ENCODE peak calls at places on chromosomes 6 and 20, in eight cellular contexts. B is fibroblast of pulmonary artery, K is fibroblast of mammary gland, M is esophagus muscularis mucosa, D is AG10803, T is Peyer's patch, Z is upper lobe of right lung, R is pancreas. H is an unnamed sample.

GRCh38 chr20:6848992-6849391 is 81.5 kb downstream of the BMP2 start:
- DNase-seq in B (no peak), K (no peak), M (no peak), D (no peak), T (no peak), Z (no peak), R (no peak), H (no peak)

GRCh38 chr20:47300071-47300470 is 56.4 kb downstream of the ZMYND8 start:
- DNase-seq in B (no peak), K (peak), M (no peak), D (peak), T (no peak), Z (no peak), R (no peak), H (no peak)

GRCh38 chr6:111677186-111677990 is 71.7 kb upstream of the TRAF3IP2 start:
- DNase-seq in B (no peak), K (no peak), M (no peak), D (no peak), T (no peak), Z (no peak), R (no peak), H (no peak)

GRCh38 chr6:17758113-17758512 is 51.4 kb upstream of the NUP153 start:
- DNase-seq in B (no peak), K (no peak), M (no peak), D (no peak), T (no peak), Z (no peak), R (no peak), H (no peak)

GRCh38 chr20:33419140-33419974 is 18.0 kb upstream of the CDK5RAP1 start:
- DNase-seq in B (peak), K (no peak), M (no peak), D (no peak), T (no peak), Z (no peak), R (peak), H (no peak)

GRCh38 chr6:13282393-13283069 is 45.8 kb downstream of the TBC1D7 start:
- DNase-seq in B (no peak), K (no peak), M (no peak), D (no peak), T (no peak), Z (no peak), R (no peak), H (no peak)

GRCh38 chr6:6749791-6750434 is 161.4 kb downstream of the LY86 start:
- DNase-seq in B (peak), K (peak), M (no peak), D (peak), T (no peak), Z (peak), R (no peak), H (peak)

GRCh38 chr20:949717-950116 is 33.6 kb upstream of the ANGPT4 start:
- DNase-seq in B (no peak), K (no peak), M (no peak), D (no peak), T (no peak), Z (no peak), R (no peak), H (no peak)

GRCh38 chr6:79869600-79870084 is 77.7 kb downstream of the ELOVL4 start:
- DNase-seq in B (peak), K (peak), M (no peak), D (peak), T (peak), Z (peak), R (peak), H (peak)

GRCh38 chr6:31734703-31735500 is 1.4 kb downstream of the CLIC1 start:
- DNase-seq in B (peak), K (peak), M (no peak), D (peak), T (peak), Z (no peak), R (no peak), H (no peak)

GRCh38 chr6:31575335-31575901 is at the start of gene TNF:
- DNase-seq in B (no peak), K (no peak), M (no peak), D (no peak), T (peak), Z (peak), R (no peak), H (no peak)

GRCh38 chr20:52411611-52412010 is 220.0 kb upstream of the ZFP64 start:
- DNase-seq in B (no peak), K (no peak), M (no peak), D (no peak), T (no peak), Z (no peak), R (no peak), H (no peak)

GRCh38 chr20:38722708-38723068 is 1.6 kb upstream of the SLC32A1 start:
- DNase-seq in B (no peak), K (no peak), M (no peak), D (no peak), T (no peak), Z (no peak), R (no peak), H (no peak)

GRCh38 chr20:38671186-38671585 is 53.1 kb upstream of the SLC32A1 start:
- DNase-seq in B (no peak), K (no peak), M (no peak), D (no peak), T (no peak), Z (no peak), R (no peak), H (no peak)

GRCh38 chr20:3733119-3733995 is 872 bp downstream of the HSPA12B start:
- DNase-seq in B (no peak), K (no peak), M (no peak), D (no peak), T (no peak), Z (peak), R (no peak), H (no peak)

GRCh38 chr20:17946572-17947473 is 21.8 kb downstream of the SNX5 start:
- DNase-seq in B (no peak), K (no peak), M (no peak), D (no peak), T (no peak), Z (no peak), R (no peak), H (no peak)

GRCh38 chr20:60092729-60093128 is 134.5 kb downstream of the CDH26 start:
- DNase-seq in B (no peak), K (no peak), M (no peak), D (no peak), T (no peak), Z (no peak), R (no peak), H (no peak)

GRCh38 chr20:41592516-41593192 is 25.5 kb downstream of the CHD6 start:
- DNase-seq in B (no peak), K (no peak), M (no peak), D (no peak), T (no peak), Z (no peak), R (no peak), H (no peak)

GRCh38 chr6:40931927-40932326 is 107.1 kb downstream of the UNC5CL start:
- DNase-seq in B (peak), K (peak), M (no peak), D (peak), T (no peak), Z (no peak), R (no peak), H (no peak)

GRCh38 chr6:121794630-121795029 is 359.2 kb downstream of the GJA1 start:
- DNase-seq in B (peak), K (peak), M (no peak), D (peak), T (no peak), Z (no peak), R (no peak), H (no peak)

GRCh38 chr6:115602471-115602870 is 458.2 kb downstream of the FRK start:
- DNase-seq in B (no peak), K (no peak), M (no peak), D (no peak), T (no peak), Z (no peak), R (no peak), H (no peak)

GRCh38 chr20:19802492-19803158 is 44.6 kb downstream of the RIN2 start:
- DNase-seq in B (no peak), K (no peak), M (no peak), D (no peak), T (no peak), Z (no peak), R (no peak), H (no peak)

GRCh38 chr6:111861321-111861938 is 11.8 kb downstream of the FYN start:
- DNase-seq in B (no peak), K (no peak), M (no peak), D (no peak), T (no peak), Z (no peak), R (no peak), H (no peak)

GRCh38 chr6:123804771-123805540 is 1.3 kb downstream of the NKAIN2 start:
- DNase-seq in B (no peak), K (no peak), M (no peak), D (no peak), T (no peak), Z (no peak), R (no peak), H (no peak)

GRCh38 chr6:12233693-12234551 is 56.2 kb upstream of the EDN1 start:
- DNase-seq in B (peak), K (peak), M (no peak), D (peak), T (no peak), Z (no peak), R (no peak), H (peak)

GRCh38 chr6:130945401-130945919 is 117.6 kb downstream of the EPB41L2 start:
- DNase-seq in B (peak), K (no peak), M (no peak), D (peak), T (no peak), Z (no peak), R (no peak), H (no peak)

GRCh38 chr20:62400021-62400420 is 7.1 kb downstream of the CABLES2 start:
- DNase-seq in B (no peak), K (no peak), M (no peak), D (no peak), T (no peak), Z (no peak), R (no peak), H (no peak)

GRCh38 chr6:169321546-169321945 is 67.9 kb upstream of the THBS2 start:
- DNase-seq in B (no peak), K (no peak), M (peak), D (no peak), T (no peak), Z (no peak), R (no peak), H (no peak)

GRCh38 chr20:17759449-17759848 is 59.7 kb downstream of the BANF2 start:
- DNase-seq in B (peak), K (no peak), M (no peak), D (no peak), T (no peak), Z (no peak), R (no peak), H (no peak)

GRCh38 chr6:151652338-151652737 is 155.1 kb upstream of the ESR1 start:
- DNase-seq in B (no peak), K (no peak), M (no peak), D (no peak), T (no peak), Z (no peak), R (no peak), H (no peak)

GRCh38 chr6:158253248-158253647 is 59.0 kb upstream of the TULP4 start:
- DNase-seq in B (no peak), K (no peak), M (no peak), D (no peak), T (no peak), Z (no peak), R (no peak), H (no peak)

GRCh38 chr6:6026513-6027205 is 19.9 kb upstream of the NRN1 start:
- DNase-seq in B (no peak), K (no peak), M (no peak), D (no peak), T (no peak), Z (no peak), R (no peak), H (no peak)

GRCh38 chr6:44061375-44062104 is 65.7 kb downstream of the MRPL14 start:
- DNase-seq in B (peak), K (peak), M (no peak), D (peak), T (no peak), Z (no peak), R (no peak), H (no peak)

GRCh38 chr6:33384581-33385020 is 7.0 kb upstream of the KIFC1 start:
- DNase-seq in B (peak), K (peak), M (no peak), D (peak), T (no peak), Z (no peak), R (no peak), H (no peak)
- TF ChIP-seq CTCF in B (peak), K (peak), M (no peak), D (peak), T (no peak), Z (peak), R (no peak), H (no peak)

GRCh38 chr6:83708970-83709747 is at the start of gene SNAP91:
- DNase-seq in B (peak), K (no peak), M (no peak), D (no peak), T (no peak), Z (peak), R (peak), H (no peak)
- H3K4me3 ChIP-seq in B (peak), K (peak), M (peak), D (peak), T (peak), Z (peak), R (peak), H (peak)

DNA sequence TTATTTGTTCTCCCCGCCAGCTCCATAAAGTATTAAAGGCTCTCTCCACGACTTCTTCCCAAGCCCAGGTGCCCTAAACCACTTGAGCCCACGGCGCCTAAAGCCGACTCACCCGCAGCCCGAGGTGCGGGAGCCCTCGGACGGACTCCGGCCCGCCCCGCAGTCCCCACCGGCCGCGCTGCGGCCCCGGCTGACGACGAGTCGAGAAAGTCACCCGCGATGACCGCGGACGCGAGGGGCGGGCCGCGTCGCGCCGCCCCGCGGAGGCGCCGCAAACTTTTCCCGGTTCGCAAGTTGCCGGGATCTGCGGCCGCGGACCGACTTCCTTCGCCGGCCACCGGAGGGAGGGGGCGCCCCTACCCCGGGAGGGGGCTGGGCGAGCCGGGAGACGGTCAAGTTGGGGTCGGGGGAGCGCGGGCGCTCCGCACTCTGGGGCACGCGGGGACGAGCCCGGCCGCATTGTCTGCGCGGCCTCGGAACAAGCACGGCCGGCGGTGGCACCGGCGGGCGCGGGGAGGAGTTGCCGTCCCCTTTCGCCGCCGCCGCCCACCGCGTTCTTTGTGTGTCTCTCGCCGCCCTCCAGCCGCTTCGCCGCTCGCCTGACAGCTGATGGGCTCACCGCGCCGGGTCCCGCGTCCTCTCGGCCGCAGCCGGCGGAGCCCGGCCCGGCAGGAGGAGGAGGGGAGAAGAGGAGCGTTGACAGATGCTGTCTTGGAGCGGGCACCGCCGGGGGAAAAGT is 131.5 kb downstream of the OGFRL1 start:
- DNase-seq in B (peak), K (peak), M (no peak), D (peak), T (no peak), Z (peak), R (peak), H (peak)
- TF ChIP-seq CTCF in B (no peak), K (no peak), M (peak), D (no peak), T (no peak), Z (peak), R (no peak), H (no peak)

GRCh38 chr20:43460830-43461200 is 3.1 kb downstream of the SRSF6 start:
- DNase-seq in B (no peak), K (no peak), M (no peak), D (no peak), T (no peak), Z (no peak), R (no peak), H (no peak)
- H3K4me3 ChIP-seq in B (no peak), K (no peak), M (no peak), D (no peak), T (no peak), Z (no peak), R (no peak), H (no peak)

GRCh38 chr6:916160-916559 is 223.2 kb upstream of the EXOC2 start:
- DNase-seq in B (no peak), K (no peak), M (no peak), D (no peak), T (no peak), Z (no peak), R (no peak), H (no peak)

GRCh38 chr6:907928-908327 is 215.0 kb upstream of the EXOC2 start:
- DNase-seq in B (no peak), K (no peak), M (no peak), D (no peak), T (no peak), Z (no peak), R (no peak), H (no peak)

GRCh38 chr6:917939-918338 is 225.0 kb upstream of the EXOC2 start:
- DNase-seq in B (no peak), K (no peak), M (no peak), D (no peak), T (no peak), Z (no peak), R (no peak), H (no peak)

GRCh38 chr6:917296-917695 is 224.4 kb upstream of the EXOC2 start:
- DNase-seq in B (no peak), K (no peak), M (no peak), D (no peak), T (no peak), Z (no peak), R (no peak), H (no peak)

DNA sequence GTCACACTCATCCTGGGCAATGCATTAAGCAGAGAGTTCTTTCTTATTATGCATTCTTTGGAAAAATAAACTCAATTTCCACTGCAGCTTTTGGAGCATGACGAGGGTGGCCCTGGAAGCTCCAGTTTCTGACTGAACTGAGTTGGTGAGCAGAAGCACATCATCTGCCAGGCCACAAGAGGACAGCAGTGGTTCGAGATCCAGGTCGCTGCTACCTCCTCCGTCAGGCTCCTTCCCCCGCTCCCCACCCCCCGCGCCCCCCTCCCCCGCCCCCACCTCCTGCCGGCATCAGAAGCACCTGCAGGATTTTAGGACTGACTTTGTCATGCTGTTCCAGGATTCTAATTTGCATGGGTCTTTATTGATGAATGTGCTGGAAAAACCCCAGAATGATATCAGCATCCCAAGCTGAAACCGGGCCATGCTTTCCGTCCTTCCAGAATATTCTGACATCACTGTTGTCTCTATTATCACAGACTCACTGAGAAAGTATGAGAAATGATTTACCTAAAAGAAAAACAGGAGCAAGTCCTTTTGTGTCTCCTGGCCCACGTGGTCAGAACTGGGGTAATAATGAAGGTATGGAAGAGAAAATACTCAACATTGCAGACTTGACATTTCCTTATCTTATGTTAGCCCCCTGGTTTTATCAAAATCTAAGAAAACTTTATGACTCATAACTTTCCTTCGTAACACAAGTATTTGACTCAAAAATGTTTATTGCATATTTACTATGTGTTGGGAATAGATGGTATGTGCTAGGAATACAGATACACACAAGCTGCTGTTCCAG is 220.1 kb upstream of the EXOC2 start:
- DNase-seq in B (no peak), K (peak), M (no peak), D (peak), T (no peak), Z (no peak), R (peak), H (no peak)
- TF ChIP-seq CTCF in B (no peak), K (peak), M (peak), D (peak), T (peak), Z (peak), R (peak), H (peak)

GRCh38 chr6:141418076-141418475 is 714.6 kb upstream of the GJE1 start:
- DNase-seq in B (no peak), K (no peak), M (no peak), D (no peak), T (no peak), Z (no peak), R (no peak), H (no peak)

GRCh38 chr6:141426400-141426980 is 706.2 kb upstream of the GJE1 start:
- DNase-seq in B (no peak), K (peak), M (no peak), D (peak), T (no peak), Z (no peak), R (no peak), H (no peak)

GRCh38 chr6:141415896-141416295 is 716.8 kb upstream of the GJE1 start:
- DNase-seq in B (no peak), K (peak), M (no peak), D (no peak), T (no peak), Z (no peak), R (no peak), H (no peak)

DNA sequence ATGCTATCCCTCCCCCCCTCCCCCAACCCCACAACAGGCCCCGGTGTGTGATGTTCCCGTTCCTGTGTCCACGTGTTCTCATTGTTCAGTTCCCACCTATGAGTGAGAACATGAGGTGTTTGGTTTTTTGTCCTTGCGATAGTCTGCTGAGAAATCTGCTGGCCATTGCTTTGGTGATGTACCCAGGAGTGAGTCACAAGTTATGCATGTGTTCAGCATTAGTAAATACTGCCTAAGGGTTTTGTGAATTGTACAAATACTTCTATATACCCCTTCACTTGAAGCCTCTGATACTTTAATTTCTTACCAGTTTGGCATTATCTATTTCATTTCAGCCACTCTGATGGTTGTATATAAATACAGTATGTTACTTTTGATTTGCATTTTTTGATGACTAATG is 711.3 kb upstream of the GJE1 start:
- DNase-seq in B (peak), K (peak), M (no peak), D (peak), T (no peak), Z (no peak), R (no peak), H (no peak)
- H3K4me3 ChIP-seq in B (no peak), K (no peak), M (no peak), D (no peak), T (no peak), Z (no peak), R (no peak), H (no peak)

GRCh38 chr20:37011147-37011546 is 59.6 kb upstream of the SAMHD1 start:
- DNase-seq in B (no peak), K (no peak), M (no peak), D (no peak), T (no peak), Z (no peak), R (no peak), H (no peak)

GRCh38 chr20:37007898-37008649 is 56.6 kb upstream of the SAMHD1 start:
- DNase-seq in B (peak), K (peak), M (no peak), D (peak), T (no peak), Z (no peak), R (no peak), H (no peak)
- TF ChIP-seq CTCF in B (peak), K (peak), M (no peak), D (peak), T (peak), Z (peak), R (no peak), H (no peak)

GRCh38 chr6:49325901-49326300 is 137.2 kb downstream of the MMUT start:
- DNase-seq in B (peak), K (no peak), M (no peak), D (no peak), T (no peak), Z (no peak), R (no peak), H (no peak)

GRCh38 chr6:49328051-49328450 is 135.0 kb downstream of the MMUT start:
- DNase-seq in B (peak), K (no peak), M (no peak), D (no peak), T (no peak), Z (no peak), R (no peak), H (no peak)

GRCh38 chr6:49327575-49327974 is 135.5 kb downstream of the MMUT start:
- DNase-seq in B (no peak), K (no peak), M (no peak), D (no peak), T (no peak), Z (no peak), R (no peak), H (no peak)

GRCh38 chr6:49327005-49327404 is 136.0 kb downstream of the MMUT start:
- DNase-seq in B (no peak), K (no peak), M (no peak), D (no peak), T (no peak), Z (no peak), R (no peak), H (no peak)

GRCh38 chr6:49326337-49326736 is 136.7 kb downstream of the MMUT start:
- DNase-seq in B (peak), K (peak), M (no peak), D (peak), T (no peak), Z (no peak), R (no peak), H (no peak)
- H3K4me3 ChIP-seq in B (no peak), K (no peak), M (no peak), D (no peak), T (no peak), Z (no peak), R (no peak), H (no peak)

H was measured in breast epithelium.